ENCODE peak calls at places on chromosomes 5 and 9, in six cellular contexts. Z is HCT116, P is endothelial cell of umbilical vein, D is H1, I is GM23248, M is DND-41. G is an unnamed sample.

GRCh38 chr9:91857291-91857781 is 92.7 kb downstream of the ROR2 start:
- DNase-seq in Z (no peak), P (no peak), D (no peak), I (no peak), M (no peak), G (no peak)

GRCh38 chr5:179802950-179803562 is 3.6 kb downstream of the MGAT4B start:
- DNase-seq in Z (no peak), P (no peak), D (no peak), I (no peak), M (no peak), G (no peak)

GRCh38 chr9:108776920-108777650 is 78.7 kb downstream of the ACTL7B start:
- DNase-seq in Z (no peak), P (no peak), D (no peak), I (peak; percentile 13), M (no peak), G (no peak)

GRCh38 chr5:145989428-145989827 is 53.0 kb downstream of the SH3RF2 start:
- DNase-seq in Z (no peak), P (no peak), D (no peak), I (no peak), M (no peak), G (no peak)

GRCh38 chr5:117623042-117623815 is 1048.6 kb upstream of the SEMA6A start:
- DNase-seq in Z (no peak), P (no peak), D (no peak), I (no peak), M (no peak), G (no peak)

GRCh38 chr9:38388283-38389223 is 3.9 kb upstream of the ALDH1B1 start:
- DNase-seq in Z (no peak), P (no peak), D (no peak), I (peak; percentile 69), M (no peak), G (no peak)

GRCh38 chr5:157463621-157464407 is 3.8 kb downstream of the NIPAL4 start:
- DNase-seq in Z (peak; percentile 50), P (no peak), D (no peak), I (peak; percentile 70), M (no peak), G (no peak)

GRCh38 chr5:68450245-68450852 is 234.8 kb downstream of the PIK3R1 start:
- DNase-seq in Z (no peak), P (no peak), D (no peak), I (peak; percentile 26), M (no peak), G (no peak)

GRCh38 chr5:175133185-175133584 is 310.8 kb downstream of the DRD1 start:
- DNase-seq in Z (no peak), P (no peak), D (no peak), I (no peak), M (no peak), G (no peak)

GRCh38 chr9:33489070-33489469 is 15.3 kb upstream of the NOL6 start:
- DNase-seq in Z (no peak), P (no peak), D (no peak), I (peak; percentile 68), M (no peak), G (no peak)

GRCh38 chr9:79955300-79955699 is 383.5 kb downstream of the TLE4 start:
- DNase-seq in Z (no peak), P (no peak), D (no peak), I (peak; percentile 15), M (peak; percentile 14), G (no peak)

GRCh38 chr9:113650207-113651131 is 186.9 kb downstream of the RGS3 start:
- DNase-seq in Z (no peak), P (peak; percentile 86), D (no peak), I (peak; percentile 74), M (no peak), G (no peak)

GRCh38 chr5:112685929-112686328 is 51.8 kb upstream of the APC start:
- DNase-seq in Z (no peak), P (no peak), D (no peak), I (peak; percentile 44), M (no peak), G (no peak)

GRCh38 chr5:138064526-138064925 is 19.3 kb upstream of the WNT8A start:
- DNase-seq in Z (no peak), P (no peak), D (no peak), I (peak; percentile 50), M (no peak), G (no peak)

GRCh38 chr5:93576015-93576414 is 5.0 kb downstream of the NR2F1-AS1 start:
- DNase-seq in Z (no peak), P (no peak), D (no peak), I (no peak), M (no peak), G (no peak)

GRCh38 chr9:20361220-20361619 is 261.1 kb downstream of the MLLT3 start:
- DNase-seq in Z (no peak), P (no peak), D (no peak), I (no peak), M (no peak), G (no peak)

GRCh38 chr9:112377087-112377486 is 2.8 kb upstream of the HSDL2 start:
- DNase-seq in Z (no peak), P (no peak), D (no peak), I (no peak), M (peak; percentile 25), G (no peak)

GRCh38 chr9:73423891-73424290 is 272.2 kb downstream of the ANXA1 start:
- DNase-seq in Z (no peak), P (no peak), D (no peak), I (no peak), M (no peak), G (no peak)

GRCh38 chr9:31848505-31849285 is 535.7 kb upstream of the ACO1 start:
- DNase-seq in Z (peak; percentile 37), P (no peak), D (no peak), I (no peak), M (no peak), G (no peak)

GRCh38 chr5:66851306-66851705 is 255.1 kb downstream of the MAST4 start:
- DNase-seq in Z (no peak), P (no peak), D (no peak), I (peak; percentile 52), M (no peak), G (no peak)

GRCh38 chr9:96206156-96206751 is 95.7 kb downstream of the HSD17B3 start:
- DNase-seq in Z (no peak), P (no peak), D (no peak), I (no peak), M (no peak), G (no peak)

GRCh38 chr9:86600291-86600690 is 246.1 kb upstream of the TUT7 start:
- DNase-seq in Z (no peak), P (no peak), D (no peak), I (peak; percentile 48), M (no peak), G (no peak)

GRCh38 chr9:94779693-94780290 is 53.3 kb downstream of the AOPEP start:
- DNase-seq in Z (no peak), P (no peak), D (no peak), I (no peak), M (no peak), G (no peak)

GRCh38 chr9:76400534-76401096 is 6.4 kb upstream of the RFK start:
- DNase-seq in Z (no peak), P (no peak), D (no peak), I (peak; percentile 23), M (no peak), G (no peak)

GRCh38 chr5:111737716-111738115 is 19.3 kb downstream of the NREP start:
- DNase-seq in Z (no peak), P (no peak), D (no peak), I (peak; percentile 80), M (no peak), G (no peak)

GRCh38 chr9:127706836-127707241 is at the start of gene CFAP157:
- DNase-seq in Z (no peak), P (no peak), D (no peak), I (no peak), M (no peak), G (no peak)

GRCh38 chr5:24347206-24347605 is 297.6 kb downstream of the CDH10 start:
- DNase-seq in Z (no peak), P (no peak), D (no peak), I (peak; percentile 29), M (no peak), G (no peak)

GRCh38 chr9:134550584-134550983 is 91.0 kb upstream of the COL5A1 start:
- DNase-seq in Z (no peak), P (no peak), D (no peak), I (no peak), M (no peak), G (no peak)

GRCh38 chr9:38284768-38285080 is 107.8 kb upstream of the ALDH1B1 start:
- DNase-seq in Z (no peak), P (no peak), D (no peak), I (no peak), M (peak; percentile 15), G (no peak)

GRCh38 chr5:75234251-75234650 is 2.4 kb downstream of the ANKRD31 start:
- DNase-seq in Z (no peak), P (no peak), D (no peak), I (peak; percentile 2), M (no peak), G (no peak)

GRCh38 chr5:109844148-109844547 is 154.4 kb downstream of the MAN2A1 start:
- DNase-seq in Z (no peak), P (no peak), D (no peak), I (peak; percentile 22), M (no peak), G (no peak)
- TF ChIP-seq EZH2 in Z (no peak), P (no peak), D (no peak), I (no peak), M (no peak), G (no peak)

GRCh38 chr5:34667705-34668104 is 11.6 kb downstream of the RAI14 start:
- DNase-seq in Z (no peak), P (no peak), D (no peak), I (no peak), M (no peak), G (no peak)
- H3K27ac ChIP-seq in Z (no peak overlapping the region), P (no peak overlapping the region), D (no peak overlapping the region), I (no peak overlapping the region), M (no peak overlapping the region), G (no peak overlapping the region)

GRCh38 chr5:43036856-43037711 is 3.0 kb downstream of the ANXA2R start:
- DNase-seq in Z (no peak), P (peak; percentile 69), D (no peak), I (peak; percentile 16), M (no peak), G (no peak)
- H3K9ac ChIP-seq in Z (no peak overlapping the region), P (peak overlapping the region; percentile 76), D (no peak overlapping the region), I (peak overlapping the region; percentile 75), M (peak overlapping the region; percentile 90), G (no peak overlapping the region)

GRCh38 chr5:2999926-3000325 is 248.4 kb upstream of the IRX2 start:
- DNase-seq in Z (no peak), P (no peak), D (no peak), I (no peak), M (no peak), G (no peak)
- TF ChIP-seq EZH2 in Z (no peak), P (no peak), D (no peak), I (no peak), M (no peak), G (no peak)

GRCh38 chr5:50564558-50564957 is 101.9 kb upstream of the PARP8 start:
- DNase-seq in Z (no peak), P (no peak), D (no peak), I (no peak), M (peak; percentile 23), G (no peak)
- H3K27ac ChIP-seq in Z (no peak overlapping the region), P (no peak overlapping the region), D (no peak overlapping the region), I (no peak overlapping the region), M (peak overlapping the region; percentile 95), G (no peak overlapping the region)

GRCh38 chr5:100900142-100900795 is 2.8 kb downstream of the ST8SIA4 start:
- DNase-seq in Z (no peak), P (peak; percentile 85), D (no peak), I (peak; percentile 39), M (peak; percentile 70), G (no peak)
- H3K9ac ChIP-seq in Z (no peak overlapping the region), P (peak overlapping the region; percentile 70), D (peak overlapping the region; percentile 8), I (no peak overlapping the region), M (peak overlapping the region; percentile 70), G (peak overlapping the region; percentile 31)

GRCh38 chr5:16179936-16180788 is 571 bp upstream of the MARCHF11 start:
- DNase-seq in Z (no peak), P (no peak), D (no peak), I (no peak), M (no peak), G (no peak)
- TF ChIP-seq EZH2 in Z (no peak), P (peak; percentile 83), D (peak; percentile 85), I (peak; percentile 55), M (no peak), G (no peak)